ENCODE peak calls at places on chromosomes 11 and 22, in five cellular contexts. X is body of pancreas, U is spleen, P is heart left ventricle, R is H1. T is an unnamed sample.

GRCh38 chr11:90491466-90491865 is 268.6 kb upstream of the CHORDC1 start:
- DNase-seq in X (no peak), U (no peak), P (no peak), R (no peak), T (no peak)

GRCh38 chr11:118215262-118215661 is 9.5 kb downstream of the JAML start:
- DNase-seq in X (no peak), U (no peak), P (no peak), R (no peak), T (peak; percentile 52)

GRCh38 chr11:126603486-126603885 is 248.0 kb downstream of the ST3GAL4 start:
- DNase-seq in X (no peak), U (no peak), P (no peak), R (no peak), T (no peak)

GRCh38 chr11:122795281-122795680 is 43.0 kb upstream of the CRTAM start:
- DNase-seq in X (no peak), U (no peak), P (no peak), R (no peak), T (no peak)

GRCh38 chr11:130602700-130603584 is 154.5 kb downstream of the ADAMTS15 start:
- DNase-seq in X (peak; percentile 37), U (no peak), P (no peak), R (no peak), T (no peak)

GRCh38 chr11:12091957-12092558 is 18.3 kb upstream of the MICAL2 start:
- DNase-seq in X (no peak), U (no peak), P (no peak), R (no peak), T (no peak)

GRCh38 chr11:107591098-107591445 is at the start of gene ELMOD1:
- DNase-seq in X (peak; percentile 52), U (peak; percentile 78), P (peak; percentile 68), R (peak; percentile 76), T (no peak)

GRCh38 chr22:20423636-20424511 is 13.8 kb downstream of the SCARF2 start:
- DNase-seq in X (no peak), U (peak; percentile 63), P (no peak), R (no peak), T (no peak)

GRCh38 chr11:101686514-101686913 is 102.7 kb upstream of the TRPC6 start:
- DNase-seq in X (no peak), U (no peak), P (no peak), R (no peak), T (no peak)

GRCh38 chr11:112453601-112454577 is 193.2 kb upstream of the PLET1 start:
- DNase-seq in X (peak; percentile 59), U (no peak), P (peak; percentile 51), R (peak; percentile 85), T (peak; percentile 35)

GRCh38 chr11:65615950-65616574 is 486 bp downstream of the PCNX3 start:
- DNase-seq in X (peak; percentile 34), U (no peak), P (peak; percentile 70), R (no peak), T (peak; percentile 67)

GRCh38 chr11:120563698-120564572 is 52.4 kb downstream of the GRIK4 start:
- DNase-seq in X (peak; percentile 34), U (peak; percentile 67), P (peak; percentile 57), R (peak; percentile 75), T (no peak)

GRCh38 chr11:119509969-119510401 is 87.0 kb upstream of the THY1 start:
- DNase-seq in X (peak; percentile 14), U (no peak), P (peak; percentile 67), R (no peak), T (peak; percentile 52)

GRCh38 chr11:86192858-86193257 is 51.7 kb upstream of the EED start:
- DNase-seq in X (no peak), U (no peak), P (no peak), R (no peak), T (no peak)

GRCh38 chr11:32858731-32859130 is 29.0 kb downstream of the PRRG4 start:
- DNase-seq in X (no peak), U (no peak), P (no peak), R (no peak), T (no peak)

GRCh38 chr11:64244966-64245365 is 1.8 kb downstream of the PPP1R14B start:
- DNase-seq in X (no peak), U (peak; percentile 78), P (no peak), R (no peak), T (no peak)

GRCh38 chr11:70926543-70926942 is 325.8 kb downstream of the SHANK2 start:
- DNase-seq in X (no peak), U (no peak), P (no peak), R (no peak), T (no peak)

DNA sequence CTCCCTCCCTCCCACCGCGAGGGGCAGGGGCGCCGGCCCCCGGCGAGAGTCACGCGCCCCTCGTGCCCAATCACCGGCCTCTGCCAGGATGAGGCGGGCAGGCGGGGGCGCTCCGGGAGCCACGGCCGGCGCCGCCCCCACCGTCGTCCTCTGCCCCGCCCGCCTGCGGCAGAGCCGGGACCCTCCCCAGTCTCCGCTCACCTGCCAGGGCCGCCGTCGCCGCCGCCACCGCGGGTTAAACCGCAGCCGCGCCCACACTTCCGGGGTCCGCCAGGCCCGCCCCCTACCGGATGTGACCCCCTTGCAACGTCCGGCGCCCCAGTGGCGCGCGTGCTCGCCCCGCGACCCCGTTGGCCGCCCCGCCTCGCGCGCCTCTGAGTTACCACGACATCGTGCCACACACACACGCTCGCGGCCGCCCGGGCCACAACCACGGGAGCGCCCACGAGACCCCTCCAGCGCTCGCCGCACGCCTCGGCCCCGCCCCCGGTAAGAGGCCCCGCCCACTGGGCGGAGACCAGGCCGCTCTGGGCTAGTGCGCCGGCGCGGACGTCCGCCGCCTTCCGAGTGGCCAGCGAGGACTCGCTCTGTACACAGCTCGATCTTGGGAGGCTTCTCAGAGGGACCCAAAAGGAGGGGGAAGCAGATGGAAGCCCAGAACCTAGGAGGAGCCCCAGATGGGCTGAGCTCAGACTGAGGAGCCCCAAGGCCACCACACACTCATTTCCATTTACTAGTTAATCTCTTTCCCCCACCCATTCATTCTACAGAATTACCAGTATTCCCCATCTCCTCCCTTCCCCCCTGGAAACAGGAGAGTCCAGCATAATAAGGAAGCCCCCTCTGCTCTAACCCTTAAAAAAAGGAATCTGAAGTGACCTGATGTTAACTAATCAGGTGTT is at the start of gene VPS37C:
- DNase-seq in X (peak; percentile 89), U (peak; percentile 98), P (peak; percentile 92), R (peak; percentile 96), T (peak; percentile 93)
- TF ChIP-seq CTCF in X (no peak), U (peak; percentile 31), P (no peak), R (no peak), T (no peak)

GRCh38 chr22:49368976-49369725 is 458.5 kb downstream of the BRD1 start:
- DNase-seq in X (no peak), U (peak; percentile 84), P (no peak), R (peak; percentile 38), T (no peak)
- H3K27ac ChIP-seq in X (no peak overlapping the region), U (peak overlapping the region; percentile 68), P (no peak overlapping the region), R (no peak overlapping the region), T (no peak overlapping the region)

DNA sequence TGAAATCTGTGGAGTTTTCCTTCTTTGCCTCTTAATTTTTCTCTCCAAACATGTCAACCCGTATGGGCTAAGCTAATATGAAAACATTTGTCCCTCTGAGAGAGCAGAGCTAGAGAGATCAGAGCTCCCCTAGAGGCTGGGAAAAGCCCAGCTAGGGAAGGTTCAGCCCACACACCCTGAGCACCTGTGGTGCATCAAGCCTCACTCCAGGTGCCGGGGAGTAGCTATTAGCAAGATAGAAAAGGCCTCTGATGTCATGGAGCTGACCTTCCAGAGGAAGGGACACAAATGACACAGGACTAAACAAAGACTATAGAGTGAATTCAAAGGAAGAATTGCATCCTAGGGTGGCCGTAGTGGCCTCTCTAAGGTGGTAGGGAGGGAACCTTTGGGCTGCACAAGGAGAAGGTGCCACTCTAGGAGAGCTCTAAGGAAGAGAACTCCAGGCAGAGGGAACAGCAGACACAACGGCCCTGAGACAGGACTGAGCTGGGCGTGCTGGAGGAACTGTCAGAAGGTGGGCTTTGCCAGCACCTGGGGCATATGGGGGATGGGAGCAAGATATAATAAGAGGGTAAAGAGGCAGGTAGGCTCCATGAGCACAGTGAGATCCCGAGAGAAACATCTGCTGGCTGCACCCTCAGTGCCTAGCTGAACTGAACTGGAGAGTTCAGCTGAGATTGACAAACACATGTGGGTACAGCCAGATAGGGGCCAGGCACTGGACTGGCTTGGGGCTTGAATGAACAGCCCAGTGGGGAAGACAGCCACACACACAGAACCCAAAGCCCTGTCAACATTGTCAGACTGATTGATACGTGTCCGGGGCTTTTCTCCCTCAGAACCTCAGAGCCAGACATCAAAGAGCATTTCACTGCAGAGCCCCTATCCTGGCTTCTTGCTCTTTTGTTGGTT is 65.5 kb upstream of the DRD2 start:
- DNase-seq in X (no peak), U (no peak), P (no peak), R (peak; percentile 56), T (no peak)
- TF ChIP-seq CTCF in X (no peak), U (no peak), P (no peak), R (peak; percentile 42), T (no peak)

DNA sequence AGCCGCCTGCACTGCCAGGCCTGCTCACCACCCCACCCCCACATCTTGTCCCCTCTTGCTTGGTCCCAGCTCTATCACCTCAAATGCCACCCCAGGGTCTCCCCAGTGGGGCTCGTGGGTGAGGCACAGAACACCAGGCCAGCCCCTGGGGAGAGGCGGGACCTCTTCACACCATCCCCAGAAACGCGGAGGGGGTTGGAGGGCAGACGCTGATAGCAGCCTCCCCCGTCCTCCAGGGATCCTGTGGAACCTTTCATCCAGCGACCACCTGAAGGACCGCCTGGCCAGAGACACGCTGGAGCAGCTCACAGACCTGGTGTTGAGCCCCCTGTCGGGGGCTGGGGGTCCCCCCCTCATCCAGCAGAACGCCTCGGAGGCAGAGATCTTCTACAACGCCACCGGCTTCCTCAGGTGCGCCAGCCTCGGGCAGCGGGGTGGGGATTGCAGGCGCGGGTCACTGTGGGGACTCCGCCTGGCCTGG is 5.8 kb downstream of the PKP3 start:
- DNase-seq in X (no peak), U (peak; percentile 67), P (peak; percentile 15), R (no peak), T (no peak)
- H3K27ac ChIP-seq in X (no peak overlapping the region), U (no peak overlapping the region), P (no peak overlapping the region), R (no peak overlapping the region), T (no peak overlapping the region)

GRCh38 chr22:43819691-43820670 is 7.9 kb upstream of the EFCAB6 start:
- DNase-seq in X (no peak), U (no peak), P (no peak), R (peak; percentile 35), T (no peak)
- TF ChIP-seq CTCF in X (no peak), U (no peak), P (no peak), R (no peak), T (no peak)

GRCh38 chr11:59214141-59214893 is 1.6 kb upstream of the MPEG1 start:
- DNase-seq in X (no peak), U (no peak), P (no peak), R (no peak), T (no peak)

GRCh38 chr11:59216654-59217640 is 4.2 kb upstream of the MPEG1 start:
- DNase-seq in X (peak; percentile 26), U (peak; percentile 80), P (peak; percentile 52), R (no peak), T (peak; percentile 86)

GRCh38 chr11:59212222-59212621 is 505 bp downstream of the MPEG1 start:
- DNase-seq in X (no peak), U (no peak), P (no peak), R (no peak), T (no peak)

GRCh38 chr11:59208956-59209355 is 3.8 kb downstream of the MPEG1 start:
- DNase-seq in X (no peak), U (no peak), P (no peak), R (no peak), T (no peak)

GRCh38 chr11:59212744-59213573 is at the start of gene MPEG1:
- DNase-seq in X (no peak), U (peak; percentile 82), P (no peak), R (no peak), T (peak; percentile 62)
- H3K27ac ChIP-seq in X (no peak within 1 kb of the TSS), U (peak within 1 kb of the TSS; percentile 79), P (no peak within 1 kb of the TSS), R (no peak within 1 kb of the TSS), T (peak within 1 kb of the TSS; percentile 57)

T was measured in HL-60.